ENCODE peak calls at places on chromosome 14, in seven cellular contexts. One of them, this sample, is unnamed.

GRCh38 chr14:94612580-94613554 is 676 bp downstream of the SERPINA3 start:
- DNase-seq in K562: no peak
- DNase-seq in ovary: peak; percentile 70
- DNase-seq in IMR-90: peak; percentile 28
- DNase-seq in A549: no peak
- DNase-seq in sigmoid colon: peak; percentile 84
- DNase-seq in body of pancreas: no peak
- DNase-seq in this sample: no peak

GRCh38 chr14:51368721-51369163 is 128.7 kb downstream of the TMX1 start:
- DNase-seq in K562: no peak
- DNase-seq in ovary: no peak
- DNase-seq in IMR-90: peak; percentile 89
- DNase-seq in A549: no peak
- DNase-seq in sigmoid colon: no peak
- DNase-seq in body of pancreas: no peak
- DNase-seq in this sample: peak; percentile 45

GRCh38 chr14:100236873-100237272 is 2.1 kb upstream of the YY1 start:
- DNase-seq in K562: no peak
- DNase-seq in ovary: no peak
- DNase-seq in IMR-90: no peak
- DNase-seq in A549: no peak
- DNase-seq in sigmoid colon: no peak
- DNase-seq in body of pancreas: no peak
- DNase-seq in this sample: no peak

GRCh38 chr14:37186865-37187264 is 10.9 kb upstream of the MIPOL1 start:
- DNase-seq in K562: no peak
- DNase-seq in ovary: no peak
- DNase-seq in IMR-90: no peak
- DNase-seq in A549: no peak
- DNase-seq in sigmoid colon: no peak
- DNase-seq in body of pancreas: no peak
- DNase-seq in this sample: no peak

GRCh38 chr14:94581127-94581999 is at the start of gene SERPINA5:
- DNase-seq in K562: peak; percentile 23
- DNase-seq in ovary: peak; percentile 76
- DNase-seq in IMR-90: no peak
- DNase-seq in A549: no peak
- DNase-seq in sigmoid colon: no peak
- DNase-seq in body of pancreas: peak; percentile 78
- DNase-seq in this sample: peak; percentile 34

GRCh38 chr14:100446572-100446971 is 123.4 kb downstream of the SLC25A47 start:
- DNase-seq in K562: peak; percentile 69
- DNase-seq in ovary: no peak
- DNase-seq in IMR-90: no peak
- DNase-seq in A549: no peak
- DNase-seq in sigmoid colon: no peak
- DNase-seq in body of pancreas: no peak
- DNase-seq in this sample: no peak

GRCh38 chr14:52352546-52352945 is 38.4 kb downstream of the PTGER2 start:
- DNase-seq in K562: no peak
- DNase-seq in ovary: no peak
- DNase-seq in IMR-90: peak; percentile 28
- DNase-seq in A549: no peak
- DNase-seq in sigmoid colon: no peak
- DNase-seq in body of pancreas: no peak
- DNase-seq in this sample: no peak

GRCh38 chr14:53356361-53357150 is 203.4 kb upstream of the DDHD1 start:
- DNase-seq in K562: no peak
- DNase-seq in ovary: no peak
- DNase-seq in IMR-90: peak; percentile 44
- DNase-seq in A549: no peak
- DNase-seq in sigmoid colon: no peak
- DNase-seq in body of pancreas: no peak
- DNase-seq in this sample: no peak

GRCh38 chr14:97697772-97698171 is 900.6 kb downstream of the VRK1 start:
- DNase-seq in K562: no peak
- DNase-seq in ovary: no peak
- DNase-seq in IMR-90: no peak
- DNase-seq in A549: no peak
- DNase-seq in sigmoid colon: no peak
- DNase-seq in body of pancreas: no peak
- DNase-seq in this sample: no peak

GRCh38 chr14:35808076-35808657 is 928 bp downstream of the RALGAPA1 start:
- DNase-seq in K562: peak; percentile 48
- DNase-seq in ovary: no peak
- DNase-seq in IMR-90: no peak
- DNase-seq in A549: no peak
- DNase-seq in sigmoid colon: no peak
- DNase-seq in body of pancreas: peak; percentile 32
- DNase-seq in this sample: no peak

GRCh38 chr14:53710615-53711014 is 246.0 kb downstream of the BMP4 start:
- DNase-seq in K562: no peak
- DNase-seq in ovary: no peak
- DNase-seq in IMR-90: no peak
- DNase-seq in A549: no peak
- DNase-seq in sigmoid colon: no peak
- DNase-seq in body of pancreas: no peak
- DNase-seq in this sample: no peak

GRCh38 chr14:102316048-102316745 is 3.3 kb upstream of the ZNF839 start:
- DNase-seq in K562: peak; percentile 37
- DNase-seq in ovary: peak; percentile 61
- DNase-seq in IMR-90: peak; percentile 75
- DNase-seq in A549: no peak
- DNase-seq in sigmoid colon: no peak
- DNase-seq in body of pancreas: peak; percentile 58
- DNase-seq in this sample: no peak

GRCh38 chr14:88005050-88005481 is at the start of gene GPR65:
- DNase-seq in K562: no peak
- DNase-seq in ovary: no peak
- DNase-seq in IMR-90: no peak
- DNase-seq in A549: no peak
- DNase-seq in sigmoid colon: no peak
- DNase-seq in body of pancreas: no peak
- DNase-seq in this sample: no peak

GRCh38 chr14:105050551-105050897 is 14.7 kb downstream of the GPR132 start:
- DNase-seq in K562: peak; percentile 43
- DNase-seq in ovary: no peak
- DNase-seq in IMR-90: peak; percentile 42
- DNase-seq in A549: no peak
- DNase-seq in sigmoid colon: peak; percentile 63
- DNase-seq in body of pancreas: peak; percentile 72
- DNase-seq in this sample: no peak

GRCh38 chr14:93114068-93114710 is 1.5 kb downstream of the ITPK1 start:
- DNase-seq in K562: no peak
- DNase-seq in ovary: peak; percentile 51
- DNase-seq in IMR-90: no peak
- DNase-seq in A549: no peak
- DNase-seq in sigmoid colon: no peak
- DNase-seq in body of pancreas: no peak
- DNase-seq in this sample: no peak

GRCh38 chr14:93115920-93116675 is at the start of gene ITPK1:
- DNase-seq in K562: peak; percentile 66
- DNase-seq in ovary: peak; percentile 73
- DNase-seq in IMR-90: peak; percentile 41
- DNase-seq in A549: peak; percentile 66
- DNase-seq in sigmoid colon: peak; percentile 80
- DNase-seq in body of pancreas: peak; percentile 58
- DNase-seq in this sample: peak; percentile 78

GRCh38 chr14:93114713-93115068 is 1.0 kb downstream of the ITPK1 start:
- DNase-seq in K562: no peak
- DNase-seq in ovary: peak; percentile 61
- DNase-seq in IMR-90: no peak
- DNase-seq in A549: no peak
- DNase-seq in sigmoid colon: no peak
- DNase-seq in body of pancreas: peak; percentile 39
- DNase-seq in this sample: peak; percentile 72

GRCh38 chr14:93116676-93117200 is 1.0 kb upstream of the ITPK1 start:
- DNase-seq in K562: no peak
- DNase-seq in ovary: no peak
- DNase-seq in IMR-90: no peak
- DNase-seq in A549: no peak
- DNase-seq in sigmoid colon: peak; percentile 63
- DNase-seq in body of pancreas: no peak
- DNase-seq in this sample: no peak

GRCh38 chr14:93115069-93115919 is 431 bp downstream of the ITPK1 start:
- DNase-seq in K562: peak; percentile 85
- DNase-seq in ovary: peak; percentile 90
- DNase-seq in IMR-90: peak; percentile 78
- DNase-seq in A549: peak; percentile 70
- DNase-seq in sigmoid colon: peak; percentile 93
- DNase-seq in body of pancreas: peak; percentile 88
- DNase-seq in this sample: peak; percentile 92
- TF ChIP-seq POLR2A in K562: no peak
- TF ChIP-seq POLR2A in ovary: no peak
- TF ChIP-seq POLR2A in IMR-90: no peak
- TF ChIP-seq POLR2A in A549: peak; percentile 40
- TF ChIP-seq POLR2A in sigmoid colon: peak; percentile 50
- TF ChIP-seq POLR2A in body of pancreas: peak; percentile 69
- TF ChIP-seq POLR2A in this sample: no peak

DNA sequence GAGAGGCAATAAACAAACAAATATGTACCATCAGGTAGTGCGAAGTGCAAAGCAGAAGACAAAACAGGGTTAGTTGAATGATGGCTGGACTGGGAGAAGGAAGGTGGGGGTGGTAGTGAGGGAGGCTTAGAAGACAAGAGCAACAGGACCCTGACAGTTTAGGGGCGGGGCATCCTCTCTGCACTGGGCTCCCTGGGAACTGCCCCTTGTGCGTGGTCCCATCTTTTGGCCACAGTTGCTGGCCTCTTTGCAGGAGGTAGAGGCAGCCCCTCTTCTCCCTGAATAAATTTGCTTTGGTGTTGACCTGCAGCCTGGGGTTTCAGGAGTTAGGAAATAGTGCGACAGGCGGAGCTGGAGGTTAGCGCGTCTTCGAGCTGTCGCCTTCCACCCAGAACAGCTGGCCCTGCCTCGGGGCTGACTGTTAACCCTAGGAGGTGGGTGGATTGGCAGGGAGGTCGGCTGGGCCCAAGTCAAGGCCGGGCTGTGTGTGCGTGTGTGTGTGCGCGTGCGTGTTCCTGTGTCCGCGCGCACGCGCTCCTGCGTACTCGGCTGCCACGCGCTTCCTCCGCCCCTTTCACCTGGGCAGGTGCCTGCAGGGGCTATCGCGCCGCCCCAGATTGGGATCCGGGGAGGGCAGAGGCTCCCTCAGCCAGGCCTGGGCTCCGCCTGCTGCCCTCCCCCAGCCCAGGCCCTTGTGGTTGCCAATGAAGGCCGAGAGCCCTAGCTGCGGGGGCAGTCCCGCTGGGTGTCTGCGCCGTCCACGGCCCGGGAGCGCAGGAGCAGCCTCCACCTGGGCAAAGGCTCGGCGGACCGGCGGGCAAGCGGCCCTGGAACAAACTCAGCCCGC is 180.8 kb downstream of the ADCK1 start:
- DNase-seq in K562: no peak
- DNase-seq in ovary: peak; percentile 37
- DNase-seq in IMR-90: no peak
- DNase-seq in A549: no peak
- DNase-seq in sigmoid colon: no peak
- DNase-seq in body of pancreas: peak; percentile 78
- DNase-seq in this sample: no peak
- H3K4me3 ChIP-seq in K562: no peak overlapping the region
- H3K4me3 ChIP-seq in ovary: no peak overlapping the region
- H3K4me3 ChIP-seq in IMR-90: no peak overlapping the region
- H3K4me3 ChIP-seq in A549: peak overlapping the region; percentile 43
- H3K4me3 ChIP-seq in sigmoid colon: peak overlapping the region; percentile 24
- H3K4me3 ChIP-seq in body of pancreas: no peak overlapping the region
- H3K4me3 ChIP-seq in this sample: peak overlapping the region; percentile 54

GRCh38 chr14:65916055-65916454 is 503.5 kb downstream of the FUT8 start:
- DNase-seq in K562: no peak
- DNase-seq in ovary: no peak
- DNase-seq in IMR-90: no peak
- DNase-seq in A549: no peak
- DNase-seq in sigmoid colon: no peak
- DNase-seq in body of pancreas: no peak
- DNase-seq in this sample: no peak
- H3K4me1 ChIP-seq in K562: no peaks in the 10 kb centered on the region
- H3K4me1 ChIP-seq in ovary: no peaks in the 10 kb centered on the region
- H3K4me1 ChIP-seq in IMR-90: no peaks in the 10 kb centered on the region
- H3K4me1 ChIP-seq in A549: no peaks in the 10 kb centered on the region
- H3K4me1 ChIP-seq in sigmoid colon: no peaks in the 10 kb centered on the region
- H3K4me1 ChIP-seq in body of pancreas: no peaks in the 10 kb centered on the region
- H3K4me1 ChIP-seq in this sample: no peaks in the 10 kb centered on the region

GRCh38 chr14:55272415-55272786 is 1.2 kb downstream of the FBXO34 start:
- DNase-seq in K562: no peak
- DNase-seq in ovary: no peak
- DNase-seq in IMR-90: no peak
- DNase-seq in A549: no peak
- DNase-seq in sigmoid colon: no peak
- DNase-seq in body of pancreas: no peak
- DNase-seq in this sample: no peak

GRCh38 chr14:55274144-55274543 is 2.9 kb downstream of the FBXO34 start:
- DNase-seq in K562: peak; percentile 12
- DNase-seq in ovary: no peak
- DNase-seq in IMR-90: no peak
- DNase-seq in A549: no peak
- DNase-seq in sigmoid colon: no peak
- DNase-seq in body of pancreas: no peak
- DNase-seq in this sample: no peak

GRCh38 chr14:55270832-55271571 is at the start of gene FBXO34:
- DNase-seq in K562: peak; percentile 98
- DNase-seq in ovary: peak; percentile 100
- DNase-seq in IMR-90: peak; percentile 94
- DNase-seq in A549: peak; percentile 89
- DNase-seq in sigmoid colon: peak; percentile 99
- DNase-seq in body of pancreas: peak; percentile 100
- DNase-seq in this sample: peak; percentile 98

GRCh38 chr14:55272922-55273321 is 1.7 kb downstream of the FBXO34 start:
- DNase-seq in K562: no peak
- DNase-seq in ovary: no peak
- DNase-seq in IMR-90: no peak
- DNase-seq in A549: no peak
- DNase-seq in sigmoid colon: no peak
- DNase-seq in body of pancreas: no peak
- DNase-seq in this sample: no peak

DNA sequence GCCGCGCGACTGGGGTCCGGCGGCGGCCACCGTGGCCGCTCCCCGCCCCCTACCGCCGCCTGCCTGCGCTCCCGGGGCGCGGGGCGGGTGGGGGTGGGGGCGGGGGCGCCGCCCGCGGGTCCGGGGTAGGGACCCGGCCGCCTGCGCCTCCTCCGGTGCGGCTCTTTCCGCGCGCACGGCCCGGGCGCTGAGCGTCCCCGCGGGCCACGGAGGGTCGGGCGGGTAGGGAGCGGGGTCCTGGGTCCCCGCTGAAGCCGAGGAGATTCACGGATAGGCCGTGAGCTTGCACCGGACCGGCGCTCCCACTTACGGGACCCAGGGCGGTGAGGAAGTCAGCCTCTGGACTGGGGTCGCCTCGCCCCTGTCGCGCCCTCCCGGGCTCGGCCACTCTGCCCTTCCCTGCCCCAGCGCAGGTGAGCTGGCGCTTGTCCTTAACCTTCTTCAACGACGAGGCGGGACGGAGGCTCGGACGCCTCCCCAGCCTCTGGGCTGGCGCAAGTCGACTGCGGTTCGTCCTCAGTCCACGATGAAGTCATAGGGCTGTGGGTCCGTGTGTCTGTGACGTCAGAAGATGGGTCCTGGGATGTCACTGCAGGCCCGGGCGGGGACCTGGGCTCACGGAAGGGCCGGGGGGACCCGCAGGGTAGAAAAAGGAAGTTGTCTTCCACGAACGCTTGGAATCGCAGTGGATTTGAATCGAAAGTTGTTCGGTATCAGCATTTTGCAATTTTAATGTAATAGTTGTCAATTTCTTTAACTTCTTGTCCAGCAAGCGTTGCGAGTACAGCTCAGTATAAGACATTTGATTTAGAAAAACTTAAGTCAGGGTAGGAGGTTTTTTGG is 572 bp downstream of the FBXO34 start:
- DNase-seq in K562: peak; percentile 88
- DNase-seq in ovary: peak; percentile 72
- DNase-seq in IMR-90: peak; percentile 84
- DNase-seq in A549: peak; percentile 98
- DNase-seq in sigmoid colon: peak; percentile 89
- DNase-seq in body of pancreas: peak; percentile 66
- DNase-seq in this sample: peak; percentile 80
- TF ChIP-seq POLR2A in K562: peak; percentile 77
- TF ChIP-seq POLR2A in ovary: peak; percentile 65
- TF ChIP-seq POLR2A in IMR-90: peak; percentile 64
- TF ChIP-seq POLR2A in A549: peak; percentile 42
- TF ChIP-seq POLR2A in sigmoid colon: peak; percentile 62
- TF ChIP-seq POLR2A in body of pancreas: peak; percentile 56
- TF ChIP-seq POLR2A in this sample: peak; percentile 46

This sample was measured in heart left ventricle.